ENCODE peak calls at places on chromosome 7, in six cellular contexts. One of them, this sample, is unnamed.
A peak's percentile ranks its signal among the peaks of the same experiment; 100 is the strongest.

GRCh38 chr7:13921062-13921461 is 68.4 kb downstream of the ETV1 start:
- DNase-seq in ascending aorta: no peak
- DNase-seq in lower lobe of right lung: no peak
- DNase-seq in AG04450: no peak
- DNase-seq in IMR-90: no peak
- DNase-seq in H9: no peak
- DNase-seq in this sample: no peak

GRCh38 chr7:107879400-107880035 is 11.5 kb upstream of the DLD start:
- DNase-seq in lower lobe of right lung: no peak
- DNase-seq in IMR-90: peak; percentile 69
- DNase-seq in ascending aorta: no peak
- DNase-seq in H9: no peak
- DNase-seq in AG04450: no peak
- DNase-seq in this sample: peak; percentile 22

GRCh38 chr7:158589653-158590052 is 2.0 kb upstream of the PTPRN2 start:
- DNase-seq in ascending aorta: no peak
- DNase-seq in AG04450: no peak
- DNase-seq in lower lobe of right lung: no peak
- DNase-seq in H9: no peak
- DNase-seq in IMR-90: no peak
- DNase-seq in this sample: no peak

GRCh38 chr7:156176039-156176438 is 363.8 kb upstream of the SHH start:
- DNase-seq in ascending aorta: no peak
- DNase-seq in lower lobe of right lung: no peak
- DNase-seq in H9: no peak
- DNase-seq in AG04450: no peak
- DNase-seq in IMR-90: no peak
- DNase-seq in this sample: no peak

GRCh38 chr7:63070696-63071095 is 928.0 kb upstream of the ZNF722 start:
- DNase-seq in AG04450: no peak
- DNase-seq in H9: no peak
- DNase-seq in lower lobe of right lung: no peak
- DNase-seq in ascending aorta: no peak
- DNase-seq in IMR-90: no peak
- DNase-seq in this sample: no peak

GRCh38 chr7:44116789-44117666 is 6.3 kb downstream of the POLD2 start:
- DNase-seq in lower lobe of right lung: no peak
- DNase-seq in AG04450: no peak
- DNase-seq in H9: no peak
- DNase-seq in ascending aorta: no peak
- DNase-seq in IMR-90: no peak
- DNase-seq in this sample: no peak

GRCh38 chr7:66181329-66181728 is 23.8 kb upstream of the TPST1 start:
- DNase-seq in lower lobe of right lung: no peak
- DNase-seq in ascending aorta: no peak
- DNase-seq in IMR-90: no peak
- DNase-seq in AG04450: no peak
- DNase-seq in H9: no peak
- DNase-seq in this sample: no peak

GRCh38 chr7:15007507-15007906 is 105.0 kb upstream of the DGKB start:
- DNase-seq in lower lobe of right lung: no peak
- DNase-seq in AG04450: no peak
- DNase-seq in ascending aorta: no peak
- DNase-seq in H9: peak; percentile 68
- DNase-seq in IMR-90: no peak
- DNase-seq in this sample: no peak

GRCh38 chr7:4738711-4739527 is 36.5 kb upstream of the AP5Z1 start:
- DNase-seq in H9: peak; percentile 80
- DNase-seq in lower lobe of right lung: no peak
- DNase-seq in AG04450: no peak
- DNase-seq in IMR-90: peak; percentile 95
- DNase-seq in ascending aorta: peak; percentile 87
- DNase-seq in this sample: peak; percentile 27

GRCh38 chr7:50446542-50446960 is 3.6 kb downstream of the FIGNL1 start:
- DNase-seq in H9: no peak
- DNase-seq in AG04450: peak; percentile 21
- DNase-seq in IMR-90: peak; percentile 76
- DNase-seq in lower lobe of right lung: no peak
- DNase-seq in ascending aorta: no peak
- DNase-seq in this sample: no peak

GRCh38 chr7:94975316-94975715 is 67.9 kb downstream of the PPP1R9A start:
- DNase-seq in IMR-90: no peak
- DNase-seq in H9: no peak
- DNase-seq in lower lobe of right lung: no peak
- DNase-seq in ascending aorta: no peak
- DNase-seq in AG04450: no peak
- DNase-seq in this sample: no peak

GRCh38 chr7:94980418-94981142 is 73.2 kb downstream of the PPP1R9A start:
- DNase-seq in H9: no peak
- DNase-seq in AG04450: no peak
- DNase-seq in lower lobe of right lung: no peak
- DNase-seq in ascending aorta: no peak
- DNase-seq in IMR-90: no peak
- DNase-seq in this sample: no peak
- TF ChIP-seq CTCF in H9: no peak
- TF ChIP-seq CTCF in AG04450: no peak
- TF ChIP-seq CTCF in lower lobe of right lung: no peak
- TF ChIP-seq CTCF in ascending aorta: no peak
- TF ChIP-seq CTCF in IMR-90: no peak
- TF ChIP-seq CTCF in this sample: no peak

GRCh38 chr7:27141591-27142561 is 1.6 kb downstream of the HOXA5 start:
- DNase-seq in IMR-90: no peak
- DNase-seq in ascending aorta: peak; percentile 73
- DNase-seq in AG04450: no peak
- DNase-seq in H9: peak; percentile 67
- DNase-seq in lower lobe of right lung: no peak
- DNase-seq in this sample: no peak
- TF ChIP-seq CTCF in IMR-90: peak; percentile 27
- TF ChIP-seq CTCF in ascending aorta: peak; percentile 41
- TF ChIP-seq CTCF in AG04450: peak; percentile 28
- TF ChIP-seq CTCF in H9: peak; percentile 40
- TF ChIP-seq CTCF in lower lobe of right lung: no peak
- TF ChIP-seq CTCF in this sample: no peak

GRCh38 chr7:140013676-140014075 is 49.1 kb downstream of the PARP12 start:
- DNase-seq in ascending aorta: no peak
- DNase-seq in IMR-90: no peak
- DNase-seq in lower lobe of right lung: no peak
- DNase-seq in AG04450: no peak
- DNase-seq in H9: no peak
- DNase-seq in this sample: no peak
- TF ChIP-seq CTCF in ascending aorta: no peak
- TF ChIP-seq CTCF in IMR-90: no peak
- TF ChIP-seq CTCF in lower lobe of right lung: no peak
- TF ChIP-seq CTCF in AG04450: no peak
- TF ChIP-seq CTCF in H9: no peak
- TF ChIP-seq CTCF in this sample: no peak

GRCh38 chr7:41599760-41600159 is 103.1 kb downstream of the INHBA start:
- DNase-seq in ascending aorta: no peak
- DNase-seq in AG04450: no peak
- DNase-seq in lower lobe of right lung: no peak
- DNase-seq in H9: peak; percentile 72
- DNase-seq in IMR-90: no peak
- DNase-seq in this sample: no peak
- TF ChIP-seq CTCF in ascending aorta: no peak
- TF ChIP-seq CTCF in AG04450: peak; percentile 8
- TF ChIP-seq CTCF in lower lobe of right lung: no peak
- TF ChIP-seq CTCF in H9: peak; percentile 94
- TF ChIP-seq CTCF in IMR-90: no peak
- TF ChIP-seq CTCF in this sample: no peak

GRCh38 chr7:102180727-102181126 is 105.9 kb upstream of the SH2B2 start:
- DNase-seq in AG04450: no peak
- DNase-seq in H9: no peak
- DNase-seq in IMR-90: no peak
- DNase-seq in lower lobe of right lung: no peak
- DNase-seq in ascending aorta: no peak
- DNase-seq in this sample: no peak
- TF ChIP-seq CTCF in AG04450: no peak
- TF ChIP-seq CTCF in H9: no peak
- TF ChIP-seq CTCF in IMR-90: no peak
- TF ChIP-seq CTCF in lower lobe of right lung: no peak
- TF ChIP-seq CTCF in ascending aorta: no peak
- TF ChIP-seq CTCF in this sample: no peak